ENCODE peak calls at places on chromosomes 7 and 10, in nine cellular contexts. Q is astrocyte of the spinal cord, F is choroid plexus epithelial cell, B is fibroblast of the aortic adventitia, R is thoracic aorta, V is heart right ventricle, C is GM12864, X is GM23248, Y is HCT116. L is an unnamed sample.

GRCh38 chr10:123149568-123150228 is 1.8 kb downstream of the HMX2 start:
- DNase-seq in Y (no peak), Q (no peak), V (no peak), X (peak), B (no peak), R (no peak), C (no peak), F (peak), L (no peak)

GRCh38 chr7:75967573-75967997 is 26.8 kb downstream of the TMEM120A start:
- DNase-seq in Y (no peak), B (no peak), C (no peak), X (no peak), Q (no peak), R (no peak), V (peak), F (no peak), L (no peak)

GRCh38 chr7:232571-233455 is 40.4 kb downstream of the FAM20C start:
- DNase-seq in C (no peak), R (peak), Q (peak), V (no peak), X (peak), B (peak), Y (no peak), F (peak), L (no peak)

GRCh38 chr7:2362385-2363088 is 7.9 kb downstream of the EIF3B start:
- DNase-seq in V (no peak), F (no peak), X (no peak), R (no peak), B (no peak), Y (no peak), Q (no peak), C (no peak), L (no peak)

GRCh38 chr7:120207037-120207436 is 65.9 kb upstream of the KCND2 start:
- DNase-seq in F (no peak), V (no peak), Y (no peak), B (no peak), R (no peak), C (no peak), Q (no peak), X (no peak), L (no peak)

GRCh38 chr10:35341521-35341920 is 5.2 kb downstream of the CCNY start:
- DNase-seq in F (no peak), V (no peak), R (no peak), Q (no peak), C (peak), X (no peak), Y (no peak), B (no peak), L (no peak)

GRCh38 chr10:71486465-71487114 is 89.9 kb downstream of the CDH23 start:
- DNase-seq in C (no peak), B (peak), X (peak), V (no peak), R (no peak), Q (peak), F (peak), Y (peak), L (no peak)

GRCh38 chr7:137395425-137395824 is 51.9 kb upstream of the PTN start:
- DNase-seq in X (no peak), C (no peak), Q (no peak), F (no peak), B (no peak), R (no peak), Y (no peak), V (no peak), L (no peak)

GRCh38 chr10:77637986-77638765 is 568 bp upstream of the KCNMA1 start:
- DNase-seq in X (peak), V (no peak), Q (peak), R (no peak), Y (no peak), B (peak), F (peak), C (no peak), L (no peak)

GRCh38 chr10:99522078-99522479 is 10.7 kb upstream of the NKX2-3 start:
- DNase-seq in R (no peak), X (no peak), C (no peak), F (no peak), Q (no peak), V (no peak), Y (no peak), B (no peak), L (no peak)

GRCh38 chr10:99520804-99521473 is 11.8 kb upstream of the NKX2-3 start:
- DNase-seq in V (no peak), X (no peak), Q (no peak), B (no peak), C (no peak), Y (no peak), R (no peak), F (no peak), L (no peak)

GRCh38 chr10:99521474-99522077 is 11.2 kb upstream of the NKX2-3 start:
- DNase-seq in F (no peak), Q (no peak), X (no peak), R (no peak), Y (no peak), V (no peak), C (no peak), B (no peak), L (no peak)

GRCh38 chr10:99520040-99520803 is 12.5 kb upstream of the NKX2-3 start:
- DNase-seq in F (no peak), C (no peak), R (no peak), X (no peak), Q (no peak), B (no peak), Y (no peak), V (no peak), L (no peak)

GRCh38 chr10:99519690-99520039 is 13.1 kb upstream of the NKX2-3 start:
- DNase-seq in B (no peak), R (no peak), C (no peak), Y (no peak), V (no peak), X (no peak), F (no peak), Q (no peak), L (no peak)
- H3K4me3 ChIP-seq in B (no peak), R (no peak), C (no peak), Y (no peak), V (no peak), X (no peak), F (no peak), Q (no peak), L (no peak)

GRCh38 chr10:11683529-11684320 is 58.5 kb upstream of the ECHDC3 start:
- DNase-seq in C (no peak), X (no peak), R (no peak), Y (no peak), Q (no peak), V (no peak), B (no peak), F (no peak), L (peak)

GRCh38 chr10:11687779-11688447 is 54.3 kb upstream of the ECHDC3 start:
- DNase-seq in C (no peak), B (no peak), F (no peak), X (no peak), R (no peak), Q (no peak), Y (no peak), V (no peak), L (peak)

GRCh38 chr10:11687357-11687771 is 54.8 kb upstream of the ECHDC3 start:
- DNase-seq in B (no peak), Y (peak), X (no peak), V (no peak), F (no peak), C (no peak), R (no peak), Q (no peak), L (peak)

GRCh38 chr10:11684717-11685645 is 57.2 kb upstream of the ECHDC3 start:
- DNase-seq in R (peak), F (peak), C (peak), Y (peak), V (peak), X (peak), B (peak), Q (peak), L (peak)

DNA sequence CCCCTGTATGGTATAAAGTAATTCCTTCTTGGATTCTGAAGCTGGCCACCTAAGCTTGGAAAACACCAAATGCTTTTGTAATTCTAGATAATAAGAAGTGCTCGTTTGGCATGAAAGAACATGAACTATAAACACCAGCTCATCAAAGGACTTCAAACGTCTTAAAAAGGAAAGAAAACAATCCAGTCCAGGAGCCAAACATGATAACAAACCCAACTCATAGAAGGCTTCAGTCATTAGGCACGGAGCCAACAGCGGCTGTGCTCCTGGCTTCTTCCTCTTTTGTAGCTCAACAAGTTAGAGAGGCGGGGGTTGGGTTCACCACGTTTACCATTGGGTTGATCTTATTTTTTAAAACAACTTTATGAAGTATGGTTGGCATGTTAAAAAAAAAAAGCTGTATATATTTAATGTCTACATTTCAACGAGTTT is 56.4 kb upstream of the ECHDC3 start:
- DNase-seq in Y (peak), C (peak), V (peak), F (peak), B (no peak), X (peak), Q (peak), R (no peak), L (peak)
- H3K4me3 ChIP-seq in Y (peak), C (no peak), V (no peak), F (no peak), B (peak), X (peak), Q (no peak), R (peak), L (no peak)

GRCh38 chr7:116525913-116526857 is 1.3 kb downstream of the CAV1 start:
- DNase-seq in R (peak), B (peak), V (peak), Q (peak), C (peak), F (peak), X (peak), Y (no peak), L (peak)

GRCh38 chr7:116528008-116528789 is 3.4 kb downstream of the CAV1 start:
- DNase-seq in C (no peak), V (peak), F (peak), R (peak), Y (peak), B (peak), X (peak), Q (peak), L (no peak)

GRCh38 chr7:116526897-116527296 is 2.1 kb downstream of the CAV1 start:
- DNase-seq in X (peak), Y (no peak), V (no peak), B (peak), F (no peak), Q (no peak), C (no peak), R (no peak), L (no peak)

GRCh38 chr7:116529250-116529649 is 4.4 kb downstream of the CAV1 start:
- DNase-seq in Y (no peak), B (no peak), V (no peak), X (no peak), R (no peak), C (no peak), F (no peak), Q (no peak), L (no peak)

DNA sequence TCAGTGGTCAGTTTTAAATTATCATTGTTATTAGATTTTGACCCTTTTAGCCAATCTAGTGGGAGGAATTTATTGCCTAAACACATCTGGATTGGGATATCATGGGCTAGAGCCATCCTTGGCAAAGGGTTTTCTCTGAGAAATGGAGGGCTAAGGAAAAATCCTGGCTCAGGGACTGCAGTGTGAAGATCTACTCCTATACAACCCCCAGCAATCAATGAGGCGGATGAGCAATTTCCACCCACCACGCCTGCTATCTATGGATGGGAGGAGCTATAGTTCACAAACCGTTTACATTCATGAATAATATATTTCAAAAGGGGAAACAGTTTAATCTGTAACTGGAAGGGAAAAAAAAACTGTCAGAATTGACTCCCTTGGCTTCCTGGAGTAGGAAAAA is 2.7 kb downstream of the CAV1 start:
- DNase-seq in B (peak), C (no peak), X (peak), F (no peak), Q (no peak), R (no peak), V (no peak), Y (no peak), L (no peak)
- H3K4me3 ChIP-seq in B (peak), C (no peak), X (peak), F (peak), Q (peak), R (peak), V (peak), Y (peak), L (no peak)

DNA sequence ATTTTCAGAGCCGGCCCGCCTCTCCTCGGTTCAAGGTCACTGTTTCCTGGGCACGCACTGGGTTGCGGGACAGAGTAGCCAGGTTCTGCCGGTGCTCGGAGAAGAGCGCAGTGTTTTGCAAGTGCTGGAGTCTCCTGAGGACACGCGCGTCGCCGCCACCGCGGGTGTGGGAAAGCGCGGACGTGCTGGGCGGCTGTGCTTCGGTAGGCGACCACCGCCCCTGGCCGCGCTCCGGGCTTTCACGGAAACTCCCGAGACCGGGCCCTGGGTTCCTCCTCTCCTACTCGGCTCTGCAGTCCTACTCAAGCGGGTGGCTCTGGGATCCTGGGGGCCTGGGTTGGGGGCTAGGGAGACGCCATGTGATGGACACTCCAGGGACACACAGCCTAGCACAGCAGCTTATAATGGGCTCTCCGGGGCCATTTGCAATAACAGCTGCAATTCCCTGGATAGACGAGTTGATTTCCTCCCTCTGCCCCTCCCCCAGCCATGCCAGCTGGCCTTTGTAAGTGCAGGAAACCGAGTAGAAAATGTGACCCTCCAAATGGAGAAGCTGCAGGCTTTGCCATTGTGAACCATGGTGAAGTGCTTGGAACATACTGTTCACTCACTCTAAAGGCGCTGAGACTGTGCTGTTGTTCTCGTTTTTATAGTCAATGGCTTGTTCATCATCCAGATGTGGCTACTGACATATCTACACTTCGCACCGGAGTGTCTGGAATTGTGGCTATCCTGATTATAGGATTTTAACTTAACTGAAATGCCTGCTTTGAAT is 2.1 kb downstream of the FRAT1 start:
- DNase-seq in F (no peak), B (no peak), X (no peak), Q (no peak), V (peak), R (no peak), C (no peak), Y (no peak), L (no peak)
- H3K4me3 ChIP-seq in F (peak), B (peak), X (no peak), Q (no peak), V (peak), R (peak), C (no peak), Y (no peak), L (no peak)

DNA sequence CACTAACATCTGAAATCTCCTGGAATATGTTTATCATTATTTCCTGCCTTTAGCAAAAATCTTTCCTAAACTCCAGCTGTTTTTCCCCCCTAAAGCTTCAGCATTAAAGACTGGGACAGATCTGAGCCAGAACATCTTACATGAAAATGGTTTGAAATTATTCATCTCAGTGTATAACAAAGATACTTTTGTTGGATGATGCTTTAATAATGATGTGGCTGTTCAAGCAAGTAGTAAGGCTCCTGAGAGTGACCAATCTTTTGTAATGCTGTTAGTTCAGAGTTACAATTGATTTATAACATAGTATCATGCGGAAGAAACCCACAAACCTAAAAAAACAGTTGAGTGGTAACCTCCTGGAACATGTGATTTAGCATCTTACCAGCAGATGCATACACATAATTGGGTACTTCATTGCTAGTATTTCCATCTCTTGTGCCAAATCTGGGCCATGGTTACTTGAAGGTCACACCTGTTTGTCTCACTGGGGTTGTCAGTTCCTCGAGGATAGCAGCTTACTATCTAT is 1.5 kb downstream of the BZW2 start:
- DNase-seq in R (no peak), Q (peak), F (no peak), Y (no peak), B (no peak), V (no peak), C (no peak), X (peak), L (no peak)
- H3K4me3 ChIP-seq in R (peak), Q (peak), F (peak), Y (peak), B (peak), V (peak), C (no peak), X (peak), L (peak)

GRCh38 chr7:128954830-128955797 is 17.4 kb downstream of the IRF5 start:
- DNase-seq in X (peak), C (no peak), F (peak), R (no peak), B (peak), Y (no peak), Q (peak), V (no peak), L (no peak)
- H3K4me3 ChIP-seq in X (no peak), C (no peak), F (no peak), R (no peak), B (no peak), Y (no peak), Q (no peak), V (no peak), L (no peak)